ENCODE peak calls at places on chromosomes 13 and 19, in four cellular contexts. Z is fibroblast of pulmonary artery, H is IMR-90, V is MCF 10A. S is an unnamed sample.

GRCh38 chr13:100566543-100566942 is 22.0 kb downstream of the GGACT start:
- DNase-seq in Z (no peak), H (peak; percentile 40), V (no peak), S (peak; percentile 38)

GRCh38 chr19:15412832-15413231 is 6.0 kb downstream of the AKAP8L start:
- DNase-seq in Z (no peak), H (no peak), V (no peak), S (no peak)

GRCh38 chr19:35176183-35176570 is 21.6 kb downstream of the FXYD5 start:
- DNase-seq in Z (no peak), H (no peak), V (no peak), S (no peak)

GRCh38 chr13:97353927-97354326 is 80.0 kb upstream of the RAP2A start:
- DNase-seq in Z (no peak), H (peak; percentile 62), V (no peak), S (peak; percentile 28)

GRCh38 chr13:27997904-27998522 is 9.5 kb upstream of the URAD start:
- DNase-seq in Z (peak; percentile 43), H (peak; percentile 28), V (peak; percentile 46), S (peak; percentile 23)

GRCh38 chr19:30815889-30816580 is 443.9 kb downstream of the ZNF536 start:
- DNase-seq in Z (no peak), H (no peak), V (no peak), S (no peak)

GRCh38 chr13:110942248-110942981 is 27.5 kb upstream of the ANKRD10 start:
- DNase-seq in Z (peak; percentile 14), H (peak; percentile 44), V (peak; percentile 28), S (peak; percentile 14)

GRCh38 chr19:49581007-49581508 is at the start of gene PRRG2:
- DNase-seq in Z (no peak), H (no peak), V (peak; percentile 52), S (no peak)

GRCh38 chr13:50617134-50617721 is 226.3 kb downstream of the DLEU7 start:
- DNase-seq in Z (peak; percentile 80), H (peak; percentile 41), V (peak; percentile 78), S (peak; percentile 91)

GRCh38 chr13:59906413-59907027 is 257.2 kb downstream of the DIAPH3 start:
- DNase-seq in Z (peak; percentile 72), H (peak; percentile 58), V (peak; percentile 43), S (peak; percentile 60)

GRCh38 chr19:39937094-39937493 is 2.7 kb upstream of the FCGBP start:
- DNase-seq in Z (no peak), H (no peak), V (no peak), S (no peak)

GRCh38 chr13:45537506-45537905 is 72.8 kb downstream of the COG3 start:
- DNase-seq in Z (no peak), H (peak; percentile 77), V (no peak), S (peak; percentile 62)

GRCh38 chr13:29507356-29507755 is 88.1 kb downstream of the SLC7A1 start:
- DNase-seq in Z (no peak), H (no peak), V (no peak), S (peak; percentile 26)

GRCh38 chr13:98492335-98493034 is 84.4 kb downstream of the STK24 start:
- DNase-seq in Z (no peak), H (peak; percentile 50), V (no peak), S (no peak)

GRCh38 chr13:21674271-21675009 is 3.6 kb downstream of the FGF9 start:
- DNase-seq in Z (no peak), H (no peak), V (peak; percentile 13), S (no peak)

GRCh38 chr19:1082928-1083816 is 12.0 kb downstream of the POLR2E start:
- DNase-seq in Z (no peak), H (no peak), V (no peak), S (no peak)

GRCh38 chr19:7213628-7214328 is 80.4 kb downstream of the INSR start:
- DNase-seq in Z (no peak), H (no peak), V (no peak), S (no peak)

GRCh38 chr13:103277959-103278673 is 211.9 kb upstream of the SLC10A2 start:
- DNase-seq in Z (no peak), H (no peak), V (no peak), S (no peak)

GRCh38 chr13:101489635-101490034 is 37.2 kb downstream of the ITGBL1 start:
- DNase-seq in Z (peak; percentile 26), H (peak; percentile 12), V (no peak), S (no peak)

GRCh38 chr13:73602295-73602694 is 531.9 kb downstream of the KLF12 start:
- DNase-seq in Z (peak; percentile 29), H (peak; percentile 28), V (peak; percentile 55), S (peak; percentile 8)

GRCh38 chr13:46636451-46636850 is 83.5 kb downstream of the LRCH1 start:
- DNase-seq in Z (no peak), H (no peak), V (no peak), S (no peak)

GRCh38 chr13:113566227-113566561 is 18.4 kb upstream of the TFDP1 start:
- DNase-seq in Z (no peak), H (no peak), V (no peak), S (no peak)

GRCh38 chr13:114199961-114200672 is 21.1 kb downstream of the CFAP97D2 start:
- DNase-seq in Z (no peak), H (no peak), V (no peak), S (no peak)

GRCh38 chr19:47752440-47753211 is 7.3 kb downstream of the NOP53 start:
- DNase-seq in Z (no peak), H (no peak), V (no peak), S (no peak)

GRCh38 chr19:35436477-35437141 is 11.4 kb upstream of the FFAR2 start:
- DNase-seq in Z (peak; percentile 72), H (no peak), V (peak; percentile 83), S (peak; percentile 48)

GRCh38 chr19:28884786-28885476 is 328.0 kb downstream of the UQCRFS1 start:
- DNase-seq in Z (no peak), H (no peak), V (no peak), S (no peak)

GRCh38 chr13:50526771-50527567 is 316.5 kb downstream of the DLEU7 start:
- DNase-seq in Z (no peak), H (no peak), V (peak; percentile 41), S (no peak)

DNA sequence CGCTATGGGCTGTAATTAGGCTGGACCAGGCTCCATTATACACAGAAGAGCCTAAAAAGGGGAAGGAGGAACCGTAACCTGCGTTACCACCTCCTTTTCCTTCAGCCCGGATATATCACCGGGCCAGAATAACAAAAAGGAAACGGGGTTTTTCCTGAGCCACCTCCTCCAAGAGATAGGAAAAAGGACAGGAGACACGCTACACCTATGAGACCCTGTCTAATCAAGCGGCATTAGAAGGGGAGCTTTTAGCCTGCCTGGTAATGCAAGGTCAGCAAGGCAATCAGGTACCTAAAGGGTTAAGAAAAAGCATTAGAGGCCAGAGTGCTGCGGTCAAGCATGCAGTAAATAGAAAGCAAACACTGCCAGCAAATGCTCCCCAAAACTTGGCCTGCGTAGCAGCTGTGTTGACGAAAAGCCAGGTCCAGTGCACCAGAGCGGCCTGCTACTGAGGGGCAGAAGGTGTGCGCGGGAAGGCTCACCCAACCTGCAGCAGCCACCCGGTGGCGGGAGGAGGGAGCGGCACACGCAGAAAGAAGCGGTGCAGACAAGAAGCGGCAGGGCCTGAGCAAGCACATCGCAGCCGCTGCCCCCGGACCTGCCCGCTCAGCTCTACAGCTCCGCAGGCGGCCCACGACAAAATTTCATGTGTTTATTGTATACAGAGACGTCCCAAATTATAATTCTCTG is 1466.1 kb downstream of the UQCRFS1 start:
- DNase-seq in Z (peak; percentile 13), H (peak; percentile 1), V (no peak), S (peak; percentile 28)
- TF ChIP-seq CTCF in Z (peak; percentile 19), H (no peak), V (no peak), S (peak; percentile 17)

GRCh38 chr13:79404985-79405384 is 1.1 kb downstream of the RBM26 start:
- DNase-seq in Z (no peak), H (no peak), V (peak; percentile 39), S (peak; percentile 16)
- TF ChIP-seq CTCF in Z (no peak), H (no peak), V (no peak), S (no peak)

GRCh38 chr13:40585911-40586471 is 80.5 kb downstream of the FOXO1 start:
- DNase-seq in Z (peak; percentile 39), H (no peak), V (peak; percentile 33), S (peak; percentile 62)

GRCh38 chr13:40589285-40590109 is 76.9 kb downstream of the FOXO1 start:
- DNase-seq in Z (peak; percentile 90), H (no peak), V (peak; percentile 77), S (peak; percentile 83)

GRCh38 chr13:40583738-40584137 is 82.7 kb downstream of the FOXO1 start:
- DNase-seq in Z (no peak), H (no peak), V (no peak), S (no peak)

GRCh38 chr13:40588101-40588500 is 78.3 kb downstream of the FOXO1 start:
- DNase-seq in Z (no peak), H (no peak), V (no peak), S (no peak)

DNA sequence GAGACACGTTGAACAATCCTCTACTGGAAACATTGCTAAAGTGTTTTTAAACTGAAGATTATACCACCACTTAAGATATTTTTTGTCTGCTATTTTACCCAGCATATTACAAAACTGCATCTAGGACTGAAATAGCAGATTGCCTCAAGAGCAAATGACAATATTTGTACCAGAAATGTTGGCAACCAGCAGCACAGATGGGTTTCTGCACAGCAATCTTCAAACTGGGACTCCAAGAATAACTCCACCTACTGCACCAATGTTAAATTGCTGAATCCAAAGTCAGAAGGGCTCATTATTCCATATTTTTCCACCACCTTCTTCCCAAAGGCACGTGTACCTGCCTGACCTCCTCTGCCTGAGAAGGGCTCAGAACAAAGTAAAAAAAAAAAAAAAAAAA is 79.6 kb downstream of the FOXO1 start:
- DNase-seq in Z (peak; percentile 46), H (no peak), V (no peak), S (peak; percentile 25)
- TF ChIP-seq CTCF in Z (peak; percentile 13), H (no peak), V (no peak), S (peak; percentile 19)

DNA sequence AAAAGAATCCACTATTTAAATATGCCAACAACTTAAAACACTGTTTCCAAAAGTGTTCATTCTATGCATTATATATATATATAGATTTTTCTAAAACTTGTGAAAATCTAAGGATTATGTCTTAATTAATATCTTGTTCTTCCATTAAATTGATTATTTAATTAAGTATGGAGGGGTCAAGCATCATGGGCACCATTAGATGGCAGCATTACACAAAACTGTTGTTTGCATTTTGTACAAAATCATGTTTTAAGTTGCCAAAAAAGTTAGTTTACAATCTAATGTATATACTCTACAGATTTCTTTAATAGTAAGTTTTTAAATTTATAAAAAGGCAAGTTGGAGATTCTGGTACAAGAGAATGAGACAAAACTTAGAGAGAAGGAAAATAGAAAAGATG is 213.2 kb upstream of the EDNRB start:
- DNase-seq in Z (peak; percentile 26), H (peak; percentile 14), V (no peak), S (peak; percentile 22)
- TF ChIP-seq CTCF in Z (peak; percentile 40), H (peak; percentile 52), V (peak; percentile 21), S (peak; percentile 48)